ENCODE peak calls at places on chromosomes 4 and X, in seven cellular contexts. P, E, A, Q, L, Z and B are unnamed samples. For H3K79me2, the result is how much of the 10 kb centered on the place peaks cover.

GRCh38 chrX:153771261-153771681 is 7.2 kb downstream of the PLXNB3 start:
- DNase-seq in P (peak), E (no peak), A (no peak), Q (no peak), L (no peak), Z (no peak), B (no peak)

GRCh38 chr4:122525865-122526264 is 69.3 kb upstream of the IL2 start:
- DNase-seq in P (no peak), E (peak), A (no peak), Q (no peak), L (no peak), Z (no peak), B (no peak)

GRCh38 chrX:152958047-152958446 is 35.9 kb downstream of the PNMA5 start:
- DNase-seq in P (no peak), E (no peak), A (no peak), Q (no peak), L (no peak), Z (peak), B (peak)

GRCh38 chrX:65601530-65602281 is 65.7 kb upstream of the MSN start:
- DNase-seq in P (no peak), E (peak), A (no peak), Q (peak), L (no peak), Z (peak), B (no peak)

GRCh38 chr4:126264839-126265238 is 950.1 kb downstream of the FAT4 start:
- DNase-seq in P (no peak), E (no peak), A (no peak), Q (no peak), L (no peak), Z (peak), B (no peak)

GRCh38 chrX:72634321-72634720 is 61.7 kb upstream of the HDAC8 start:
- DNase-seq in P (no peak), E (no peak), A (no peak), Q (no peak), L (no peak), Z (no peak), B (no peak)

GRCh38 chrX:10579018-10579752 is 41.2 kb downstream of the MID1 start:
- DNase-seq in P (no peak), E (peak), A (peak), Q (no peak), L (peak), Z (peak), B (no peak)

GRCh38 chrX:35665311-35665710 is 132.8 kb upstream of the MAGEB16 start:
- DNase-seq in P (no peak), E (no peak), A (no peak), Q (no peak), L (no peak), Z (no peak), B (no peak)

GRCh38 chr4:55125087-55125721 is at the start of gene KDR:
- DNase-seq in P (peak), E (peak), A (no peak), Q (no peak), L (no peak), Z (peak), B (peak)

GRCh38 chr4:183398298-183399129 is 45.9 kb upstream of the CDKN2AIP start:
- DNase-seq in P (peak), E (peak), A (no peak), Q (peak), L (no peak), Z (peak), B (peak)

GRCh38 chrX:119549327-119550016 is 15.7 kb downstream of the STEEP1 start:
- DNase-seq in P (no peak), E (no peak), A (no peak), Q (peak), L (no peak), Z (no peak), B (no peak)

GRCh38 chrX:136048446-136048845 is 63.2 kb downstream of the SLC9A6 start:
- DNase-seq in P (no peak), E (no peak), A (no peak), Q (no peak), L (no peak), Z (no peak), B (no peak)

GRCh38 chrX:139642241-139642927 is 65.6 kb downstream of the MCF2 start:
- DNase-seq in P (no peak), E (no peak), A (no peak), Q (no peak), L (no peak), Z (peak), B (peak)

GRCh38 chr4:165929662-165930061 is 56.6 kb downstream of the TLL1 start:
- DNase-seq in P (no peak), E (no peak), A (no peak), Q (no peak), L (no peak), Z (no peak), B (no peak)

GRCh38 chr4:147975902-147976301 is 244.0 kb downstream of the ARHGAP10 start:
- DNase-seq in P (no peak), E (no peak), A (no peak), Q (no peak), L (no peak), Z (peak), B (no peak)

GRCh38 chr4:8155660-8156421 is 2.8 kb downstream of the ABLIM2 start:
- DNase-seq in P (no peak), E (no peak), A (no peak), Q (no peak), L (no peak), Z (no peak), B (peak)

GRCh38 chr4:24477919-24478318 is 106.4 kb downstream of the DHX15 start:
- DNase-seq in P (peak), E (peak), A (no peak), Q (no peak), L (no peak), Z (peak), B (peak)

GRCh38 chr4:183431614-183432013 is 12.8 kb upstream of the CDKN2AIP start:
- DNase-seq in P (no peak), E (no peak), A (no peak), Q (no peak), L (no peak), Z (no peak), B (no peak)

GRCh38 chrX:17377795-17378194 is 2.8 kb downstream of the NHS start:
- DNase-seq in P (no peak), E (no peak), A (no peak), Q (no peak), L (no peak), Z (peak), B (no peak)
- H3K79me2 ChIP-seq in P (under half), E (under half), A (under half), Q (under half), L (half or more), Z (half or more), B (under half)

GRCh38 chr4:112152496-112152895 is 7.2 kb downstream of the FAM241A start:
- DNase-seq in P (no peak), E (no peak), A (no peak), Q (no peak), L (no peak), Z (no peak), B (no peak)

GRCh38 chr4:112150920-112151319 is 5.7 kb downstream of the FAM241A start:
- DNase-seq in P (no peak), E (no peak), A (no peak), Q (no peak), L (no peak), Z (no peak), B (no peak)

GRCh38 chr4:112153222-112153791 is 8.1 kb downstream of the FAM241A start:
- DNase-seq in P (no peak), E (no peak), A (no peak), Q (no peak), L (no peak), Z (no peak), B (no peak)

GRCh38 chr4:112156546-112156945 is 11.3 kb downstream of the FAM241A start:
- DNase-seq in P (no peak), E (no peak), A (no peak), Q (no peak), L (no peak), Z (no peak), B (no peak)

GRCh38 chr4:112156112-112156511 is 10.9 kb downstream of the FAM241A start:
- DNase-seq in P (no peak), E (no peak), A (no peak), Q (no peak), L (no peak), Z (no peak), B (no peak)
- H3K79me2 ChIP-seq in P (under half), E (under half), A (under half), Q (under half), L (under half), Z (under half), B (under half)

DNA sequence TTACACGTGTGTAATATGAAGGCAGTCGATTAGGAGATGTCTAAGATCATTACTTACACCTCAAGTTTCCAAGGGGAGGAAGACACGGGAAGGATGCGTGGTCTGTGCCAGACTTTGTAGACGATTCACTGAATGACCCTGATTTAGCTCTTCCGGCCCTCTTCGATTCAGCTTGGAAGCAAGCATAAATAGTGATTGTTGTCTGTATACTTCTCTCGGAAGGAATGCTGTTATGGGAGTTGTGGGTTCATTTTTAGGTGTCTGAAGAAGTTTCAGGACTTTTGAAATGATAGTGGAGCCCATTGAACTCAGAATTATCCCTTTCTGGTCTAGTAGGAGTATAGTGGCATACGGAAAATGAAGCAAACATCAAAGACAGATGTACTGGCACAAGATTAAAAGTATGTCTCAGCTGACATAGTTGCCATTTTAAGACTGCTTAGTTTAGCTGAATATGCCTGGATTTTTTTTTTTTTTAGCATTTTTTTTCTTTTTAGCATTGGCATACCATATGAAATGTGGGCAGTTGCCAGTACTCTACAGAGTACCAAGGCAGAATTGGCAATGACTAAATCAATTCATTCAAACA is 1.0 kb upstream of the ANKRD17 start:
- DNase-seq in P (no peak), E (peak), A (no peak), Q (peak), L (no peak), Z (peak), B (peak)
- H3K79me2 ChIP-seq in P (half or more), E (half or more), A (half or more), Q (half or more), L (half or more), Z (half or more), B (half or more)

GRCh38 chr4:38664704-38665401 is 854 bp downstream of the KLF3 start:
- DNase-seq in P (peak), E (peak), A (no peak), Q (no peak), L (no peak), Z (peak), B (peak)
- H3K79me2 ChIP-seq in P (half or more), E (half or more), A (half or more), Q (under half), L (half or more), Z (half or more), B (under half)

GRCh38 chr4:163598489-163598888 is 104.0 kb downstream of the TMA16 start:
- DNase-seq in P (no peak), E (no peak), A (no peak), Q (no peak), L (no peak), Z (no peak), B (no peak)
- H3K79me2 ChIP-seq in P (under half), E (under half), A (under half), Q (under half), L (under half), Z (under half), B (under half)